ENCODE peak calls at places on chromosome 6, in six cellular contexts. One of them, this sample, is unnamed.

GRCh38 chr6:20352346-20352745 is 49.3 kb upstream of the E2F3 start:
- DNase-seq in mesendoderm: no peak
- DNase-seq in mesenchymal stem cell: no peak
- DNase-seq in IMR-90: no peak
- DNase-seq in H1: no peak
- DNase-seq in trophoblast cell: no peak
- DNase-seq in this sample: no peak

GRCh38 chr6:90709597-90709996 is 122.7 kb upstream of the MAP3K7 start:
- DNase-seq in trophoblast cell: no peak
- DNase-seq in mesenchymal stem cell: no peak
- DNase-seq in H1: no peak
- DNase-seq in IMR-90: no peak
- DNase-seq in mesendoderm: no peak
- DNase-seq in this sample: no peak

GRCh38 chr6:159654483-159655098 is 38.5 kb downstream of the SOD2 start:
- DNase-seq in IMR-90: peak; percentile 67
- DNase-seq in mesenchymal stem cell: peak; percentile 59
- DNase-seq in trophoblast cell: no peak
- DNase-seq in mesendoderm: peak; percentile 69
- DNase-seq in H1: no peak
- DNase-seq in this sample: peak; percentile 48

GRCh38 chr6:142002825-142003405 is 129.8 kb upstream of the GJE1 start:
- DNase-seq in IMR-90: no peak
- DNase-seq in H1: no peak
- DNase-seq in mesendoderm: no peak
- DNase-seq in trophoblast cell: no peak
- DNase-seq in mesenchymal stem cell: no peak
- DNase-seq in this sample: no peak

GRCh38 chr6:26576407-26576843 is 20.3 kb upstream of the ABT1 start:
- DNase-seq in H1: no peak
- DNase-seq in mesendoderm: no peak
- DNase-seq in trophoblast cell: no peak
- DNase-seq in IMR-90: no peak
- DNase-seq in mesenchymal stem cell: peak; percentile 10
- DNase-seq in this sample: no peak

GRCh38 chr6:151475653-151476523 is 17.9 kb upstream of the CCDC170 start:
- DNase-seq in mesendoderm: peak; percentile 80
- DNase-seq in IMR-90: peak; percentile 59
- DNase-seq in H1: peak; percentile 62
- DNase-seq in trophoblast cell: peak; percentile 43
- DNase-seq in mesenchymal stem cell: peak; percentile 52
- DNase-seq in this sample: no peak

GRCh38 chr6:9437836-9438235 is 977.0 kb downstream of the TFAP2A start:
- DNase-seq in trophoblast cell: no peak
- DNase-seq in IMR-90: peak; percentile 59
- DNase-seq in mesendoderm: no peak
- DNase-seq in mesenchymal stem cell: no peak
- DNase-seq in H1: no peak
- DNase-seq in this sample: no peak

GRCh38 chr6:43492673-43493072 is 15.3 kb downstream of the TJAP1 start:
- DNase-seq in mesenchymal stem cell: no peak
- DNase-seq in H1: no peak
- DNase-seq in trophoblast cell: no peak
- DNase-seq in mesendoderm: no peak
- DNase-seq in IMR-90: peak; percentile 46
- DNase-seq in this sample: no peak

GRCh38 chr6:151679081-151679480 is 128.4 kb upstream of the ESR1 start:
- DNase-seq in trophoblast cell: peak; percentile 91
- DNase-seq in mesenchymal stem cell: no peak
- DNase-seq in mesendoderm: no peak
- DNase-seq in IMR-90: peak; percentile 18
- DNase-seq in H1: no peak
- DNase-seq in this sample: no peak

GRCh38 chr6:168962886-168963285 is 290.8 kb downstream of the THBS2 start:
- DNase-seq in H1: no peak
- DNase-seq in mesenchymal stem cell: no peak
- DNase-seq in IMR-90: no peak
- DNase-seq in trophoblast cell: no peak
- DNase-seq in mesendoderm: no peak
- DNase-seq in this sample: no peak

GRCh38 chr6:88166901-88167624 is 916 bp upstream of the CNR1 start:
- DNase-seq in mesenchymal stem cell: no peak
- DNase-seq in H1: peak; percentile 61
- DNase-seq in mesendoderm: peak; percentile 21
- DNase-seq in IMR-90: no peak
- DNase-seq in trophoblast cell: no peak
- DNase-seq in this sample: peak; percentile 21

GRCh38 chr6:105849741-105850140 is 236.4 kb upstream of the PRDM1 start:
- DNase-seq in mesendoderm: no peak
- DNase-seq in IMR-90: peak; percentile 48
- DNase-seq in H1: no peak
- DNase-seq in mesenchymal stem cell: no peak
- DNase-seq in trophoblast cell: no peak
- DNase-seq in this sample: no peak

GRCh38 chr6:26043389-26044139 is 43.7 kb upstream of the HFE start:
- DNase-seq in mesendoderm: peak; percentile 97
- DNase-seq in trophoblast cell: peak; percentile 68
- DNase-seq in H1: no peak
- DNase-seq in mesenchymal stem cell: no peak
- DNase-seq in IMR-90: peak; percentile 99
- DNase-seq in this sample: peak; percentile 78

GRCh38 chr6:169930799-169931198 is 179.4 kb downstream of the ERMARD start:
- DNase-seq in mesendoderm: peak; percentile 27
- DNase-seq in trophoblast cell: no peak
- DNase-seq in H1: peak; percentile 46
- DNase-seq in mesenchymal stem cell: no peak
- DNase-seq in IMR-90: no peak
- DNase-seq in this sample: no peak

GRCh38 chr6:110325197-110325596 is 33.0 kb downstream of the METTL24 start:
- DNase-seq in mesendoderm: no peak
- DNase-seq in mesenchymal stem cell: peak; percentile 93
- DNase-seq in trophoblast cell: no peak
- DNase-seq in IMR-90: peak; percentile 85
- DNase-seq in H1: no peak
- DNase-seq in this sample: no peak

GRCh38 chr6:157490870-157491269 is 109.9 kb downstream of the ZDHHC14 start:
- DNase-seq in IMR-90: no peak
- DNase-seq in trophoblast cell: no peak
- DNase-seq in mesenchymal stem cell: no peak
- DNase-seq in mesendoderm: no peak
- DNase-seq in H1: no peak
- DNase-seq in this sample: no peak

GRCh38 chr6:17347012-17347411 is 46.4 kb upstream of the CAP2 start:
- DNase-seq in mesendoderm: no peak
- DNase-seq in mesenchymal stem cell: no peak
- DNase-seq in IMR-90: no peak
- DNase-seq in trophoblast cell: no peak
- DNase-seq in H1: no peak
- DNase-seq in this sample: no peak

GRCh38 chr6:153947817-153948447 is 91.1 kb upstream of the OPRM1 start:
- DNase-seq in trophoblast cell: peak; percentile 2
- DNase-seq in H1: peak; percentile 69
- DNase-seq in mesenchymal stem cell: peak; percentile 37
- DNase-seq in mesendoderm: peak; percentile 72
- DNase-seq in IMR-90: no peak
- DNase-seq in this sample: peak; percentile 46

GRCh38 chr6:112113371-112113770 is 26.0 kb downstream of the FAM229B start:
- DNase-seq in mesenchymal stem cell: peak; percentile 54
- DNase-seq in trophoblast cell: no peak
- DNase-seq in IMR-90: peak; percentile 20
- DNase-seq in H1: no peak
- DNase-seq in mesendoderm: no peak
- DNase-seq in this sample: no peak

GRCh38 chr6:29850011-29850553 is 22.5 kb downstream of the HLA-G start:
- DNase-seq in H1: no peak
- DNase-seq in mesendoderm: no peak
- DNase-seq in mesenchymal stem cell: no peak
- DNase-seq in trophoblast cell: no peak
- DNase-seq in IMR-90: no peak
- DNase-seq in this sample: no peak

GRCh38 chr6:45590225-45590624 is 212.5 kb upstream of the SUPT3H start:
- DNase-seq in H1: peak; percentile 10
- DNase-seq in mesenchymal stem cell: peak; percentile 94
- DNase-seq in IMR-90: peak; percentile 92
- DNase-seq in trophoblast cell: no peak
- DNase-seq in mesendoderm: no peak
- DNase-seq in this sample: no peak

GRCh38 chr6:47353822-47354221 is 44.1 kb upstream of the TNFRSF21 start:
- DNase-seq in trophoblast cell: no peak
- DNase-seq in IMR-90: no peak
- DNase-seq in mesendoderm: no peak
- DNase-seq in H1: no peak
- DNase-seq in mesenchymal stem cell: no peak
- DNase-seq in this sample: no peak

GRCh38 chr6:116251568-116252384 is 2.1 kb downstream of the TSPYL4 start:
- DNase-seq in trophoblast cell: no peak
- DNase-seq in H1: no peak
- DNase-seq in mesendoderm: peak; percentile 73
- DNase-seq in mesenchymal stem cell: peak; percentile 64
- DNase-seq in IMR-90: peak; percentile 80
- DNase-seq in this sample: no peak

GRCh38 chr6:139402935-139403386 is 28.5 kb upstream of the CITED2 start:
- DNase-seq in mesenchymal stem cell: peak; percentile 93
- DNase-seq in H1: no peak
- DNase-seq in trophoblast cell: no peak
- DNase-seq in mesendoderm: no peak
- DNase-seq in IMR-90: peak; percentile 93
- DNase-seq in this sample: no peak

GRCh38 chr6:106105493-106105892 is 19.4 kb downstream of the PRDM1 start:
- DNase-seq in trophoblast cell: no peak
- DNase-seq in mesenchymal stem cell: no peak
- DNase-seq in mesendoderm: no peak
- DNase-seq in IMR-90: no peak
- DNase-seq in H1: no peak
- DNase-seq in this sample: no peak

GRCh38 chr6:10588562-10589428 is 67.6 kb downstream of the GCNT2 start:
- DNase-seq in trophoblast cell: no peak
- DNase-seq in mesendoderm: no peak
- DNase-seq in IMR-90: no peak
- DNase-seq in H1: no peak
- DNase-seq in mesenchymal stem cell: no peak
- DNase-seq in this sample: no peak
- H4K8ac ChIP-seq in trophoblast cell: no peak overlapping the region
- H4K8ac ChIP-seq in mesendoderm: no peak overlapping the region
- H4K8ac ChIP-seq in IMR-90: no peak overlapping the region
- H4K8ac ChIP-seq in H1: peak overlapping the region; percentile 73
- H4K8ac ChIP-seq in mesenchymal stem cell: no peak overlapping the region
- H4K8ac ChIP-seq in this sample: peak overlapping the region; percentile 87

DNA sequence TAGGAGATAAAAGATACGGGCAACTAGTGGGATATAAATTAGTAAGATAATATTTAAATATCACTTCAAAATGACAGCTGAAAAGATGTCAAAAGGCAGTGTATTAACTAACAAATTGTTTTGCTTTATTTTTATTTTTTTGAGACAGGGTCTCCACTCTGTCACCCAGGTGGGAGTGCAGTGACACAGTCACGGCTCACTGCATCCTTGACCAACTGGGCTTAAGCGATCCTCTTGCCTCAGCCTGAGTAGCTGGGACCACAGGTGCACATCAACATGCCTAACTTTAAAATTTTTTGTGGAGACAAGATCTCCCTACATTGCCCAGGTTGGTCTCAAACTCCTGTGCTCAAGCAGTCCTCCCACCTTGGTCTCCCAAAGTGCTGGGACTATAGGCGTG is 5.9 kb downstream of the ZNF292 start:
- DNase-seq in mesendoderm: no peak
- DNase-seq in trophoblast cell: no peak
- DNase-seq in IMR-90: no peak
- DNase-seq in H1: no peak
- DNase-seq in mesenchymal stem cell: no peak
- DNase-seq in this sample: no peak
- H3K4me3 ChIP-seq in mesendoderm: no peak overlapping the region
- H3K4me3 ChIP-seq in trophoblast cell: no peak overlapping the region
- H3K4me3 ChIP-seq in IMR-90: no peak overlapping the region
- H3K4me3 ChIP-seq in H1: no peak overlapping the region
- H3K4me3 ChIP-seq in mesenchymal stem cell: no peak overlapping the region
- H3K4me3 ChIP-seq in this sample: no peak overlapping the region

GRCh38 chr6:163123098-163123497 is 291.4 kb upstream of the QKI start:
- DNase-seq in mesendoderm: peak; percentile 64
- DNase-seq in mesenchymal stem cell: no peak
- DNase-seq in IMR-90: no peak
- DNase-seq in trophoblast cell: no peak
- DNase-seq in H1: no peak
- DNase-seq in this sample: no peak

GRCh38 chr6:163120223-163120622 is 294.3 kb upstream of the QKI start:
- DNase-seq in mesendoderm: peak; percentile 24
- DNase-seq in IMR-90: no peak
- DNase-seq in mesenchymal stem cell: no peak
- DNase-seq in H1: no peak
- DNase-seq in trophoblast cell: no peak
- DNase-seq in this sample: no peak

GRCh38 chr6:163113358-163113962 is 301.1 kb upstream of the QKI start:
- DNase-seq in IMR-90: no peak
- DNase-seq in trophoblast cell: no peak
- DNase-seq in mesenchymal stem cell: peak; percentile 1
- DNase-seq in mesendoderm: no peak
- DNase-seq in H1: no peak
- DNase-seq in this sample: no peak

GRCh38 chr6:163122365-163122764 is 292.2 kb upstream of the QKI start:
- DNase-seq in mesenchymal stem cell: no peak
- DNase-seq in trophoblast cell: no peak
- DNase-seq in H1: no peak
- DNase-seq in IMR-90: no peak
- DNase-seq in mesendoderm: no peak
- DNase-seq in this sample: no peak

GRCh38 chr6:163118941-163119340 is 295.6 kb upstream of the QKI start:
- DNase-seq in H1: no peak
- DNase-seq in trophoblast cell: no peak
- DNase-seq in IMR-90: no peak
- DNase-seq in mesenchymal stem cell: no peak
- DNase-seq in mesendoderm: no peak
- DNase-seq in this sample: no peak
- H4K8ac ChIP-seq in H1: no peak overlapping the region
- H4K8ac ChIP-seq in trophoblast cell: no peak overlapping the region
- H4K8ac ChIP-seq in IMR-90: no peak overlapping the region
- H4K8ac ChIP-seq in mesenchymal stem cell: no peak overlapping the region
- H4K8ac ChIP-seq in mesendoderm: no peak overlapping the region
- H4K8ac ChIP-seq in this sample: no peak overlapping the region

GRCh38 chr6:166354965-166355364 is 12.6 kb upstream of the SFT2D1 start:
- DNase-seq in trophoblast cell: no peak
- DNase-seq in mesendoderm: no peak
- DNase-seq in IMR-90: no peak
- DNase-seq in H1: no peak
- DNase-seq in mesenchymal stem cell: no peak
- DNase-seq in this sample: no peak

GRCh38 chr6:166354143-166354542 is 11.8 kb upstream of the SFT2D1 start:
- DNase-seq in mesenchymal stem cell: no peak
- DNase-seq in IMR-90: no peak
- DNase-seq in mesendoderm: no peak
- DNase-seq in trophoblast cell: no peak
- DNase-seq in H1: no peak
- DNase-seq in this sample: no peak

GRCh38 chr6:166353507-166353906 is 11.2 kb upstream of the SFT2D1 start:
- DNase-seq in mesenchymal stem cell: no peak
- DNase-seq in trophoblast cell: no peak
- DNase-seq in IMR-90: no peak
- DNase-seq in H1: no peak
- DNase-seq in mesendoderm: no peak
- DNase-seq in this sample: no peak

GRCh38 chr6:166351715-166352285 is 9.5 kb upstream of the SFT2D1 start:
- DNase-seq in H1: no peak
- DNase-seq in mesendoderm: no peak
- DNase-seq in mesenchymal stem cell: no peak
- DNase-seq in IMR-90: no peak
- DNase-seq in trophoblast cell: no peak
- DNase-seq in this sample: no peak

GRCh38 chr6:166355552-166355951 is 13.2 kb upstream of the SFT2D1 start:
- DNase-seq in trophoblast cell: no peak
- DNase-seq in mesendoderm: no peak
- DNase-seq in mesenchymal stem cell: no peak
- DNase-seq in H1: no peak
- DNase-seq in IMR-90: no peak
- DNase-seq in this sample: no peak
- H3K4me3 ChIP-seq in trophoblast cell: no peak overlapping the region
- H3K4me3 ChIP-seq in mesendoderm: no peak overlapping the region
- H3K4me3 ChIP-seq in mesenchymal stem cell: no peak overlapping the region
- H3K4me3 ChIP-seq in H1: no peak overlapping the region
- H3K4me3 ChIP-seq in IMR-90: no peak overlapping the region
- H3K4me3 ChIP-seq in this sample: no peak overlapping the region